ENCODE peak calls at places on chromosome 5, in ten cellular contexts. J is SHP77, X is esophagus squamous epithelium, S is skeletal muscle cell, L is mammary epithelial cell, Y is AG10803, I is endothelial cell, O is posterior cingulate gyrus, G is hippocampal formation, A is NCI-H1694. B is an unnamed sample.

GRCh38 chr5:160048131-160048530 is 39.2 kb downstream of the TTC1 start:
- DNase-seq in X (no peak), S (no peak), O (no peak), J (no peak), L (no peak), I (no peak), G (no peak), Y (peak; percentile 50), A (no peak), B (no peak)

GRCh38 chr5:126354012-126354856 is 69.0 kb upstream of the GRAMD2B start:
- DNase-seq in S (peak; percentile 85), J (peak; percentile 9), A (peak; percentile 47), I (no peak), Y (peak; percentile 99), O (no peak), X (no peak), L (peak; percentile 93), G (no peak), B (peak; percentile 34)

GRCh38 chr5:107217721-107218130 is 453.0 kb downstream of the EFNA5 start:
- DNase-seq in I (no peak), J (peak; percentile 63), X (no peak), O (peak; percentile 56), G (peak; percentile 9), Y (no peak), S (no peak), L (peak; percentile 90), A (peak; percentile 57), B (no peak)

GRCh38 chr5:6056280-6056679 is 322.1 kb downstream of the MED10 start:
- DNase-seq in Y (no peak), S (no peak), G (no peak), A (no peak), O (no peak), X (no peak), L (no peak), I (no peak), J (no peak), B (no peak)

GRCh38 chr5:53944981-53945380 is 365.4 kb downstream of the ARL15 start:
- DNase-seq in A (no peak), L (no peak), S (no peak), O (no peak), G (no peak), J (no peak), X (no peak), I (no peak), Y (no peak), B (no peak)

GRCh38 chr5:40672440-40672839 is 7.3 kb upstream of the PTGER4 start:
- DNase-seq in L (no peak), O (no peak), S (no peak), Y (no peak), I (no peak), G (no peak), X (no peak), J (no peak), A (no peak), B (no peak)

GRCh38 chr5:133425183-133425582 is 187.2 kb downstream of the FSTL4 start:
- DNase-seq in L (no peak), I (no peak), O (no peak), G (no peak), X (no peak), S (no peak), J (no peak), A (no peak), Y (no peak), B (peak; percentile 6)

GRCh38 chr5:151697452-151697851 is 10.7 kb upstream of the SPARC start:
- DNase-seq in G (no peak), I (no peak), J (no peak), S (no peak), L (no peak), A (no peak), O (no peak), Y (peak; percentile 58), X (no peak), B (no peak)

GRCh38 chr5:115986358-115986757 is 24.1 kb downstream of the LVRN start:
- DNase-seq in Y (peak; percentile 81), A (no peak), G (no peak), O (no peak), X (no peak), I (no peak), L (no peak), S (no peak), J (no peak), B (no peak)

GRCh38 chr5:106454651-106455415 is 1215.9 kb downstream of the EFNA5 start:
- DNase-seq in O (no peak), S (peak; percentile 31), L (peak; percentile 91), X (no peak), A (no peak), J (no peak), G (peak; percentile 8), I (peak; percentile 37), Y (peak; percentile 1), B (peak; percentile 6)

GRCh38 chr5:760363-761205 is 23.9 kb downstream of the ZDHHC11B start:
- DNase-seq in S (no peak), L (no peak), J (no peak), Y (no peak), O (no peak), A (no peak), X (no peak), G (no peak), I (no peak), B (no peak)

GRCh38 chr5:8577792-8578191 is 708.8 kb downstream of the MTRR start:
- DNase-seq in X (no peak), A (no peak), J (no peak), O (no peak), S (no peak), Y (no peak), I (no peak), G (no peak), L (no peak), B (no peak)

GRCh38 chr5:42745426-42745825 is 11.2 kb upstream of the CCDC152 start:
- DNase-seq in G (peak; percentile 7), L (no peak), X (no peak), J (no peak), S (no peak), Y (no peak), O (no peak), A (no peak), I (peak; percentile 51), B (no peak)

GRCh38 chr5:151670953-151671636 is 15.6 kb downstream of the SPARC start:
- DNase-seq in O (no peak), I (no peak), G (no peak), X (no peak), A (no peak), J (no peak), S (no peak), Y (peak; percentile 76), L (peak; percentile 66), B (no peak)

B was measured in NCI-H2171 treated with DMSO at 0.1 percent for 48 hours.